ENCODE peak calls at places on chromosomes 13 and 19, in four cellular contexts. U, Q, V and B are unnamed samples.

GRCh38 chr13:19634129-19634740 is 776 bp downstream of the MPHOSPH8 start:
- DNase-seq in Q (no peak), V (peak; percentile 58), U (no peak), B (peak; percentile 13)

GRCh38 chr19:5642204-5642603 is 19.3 kb downstream of the SAFB start:
- DNase-seq in Q (no peak), U (no peak), V (no peak), B (no peak)

GRCh38 chr19:1512671-1513491 is at the start of gene ADAMTSL5:
- DNase-seq in U (peak; percentile 51), V (peak; percentile 73), Q (no peak), B (no peak)

GRCh38 chr19:18373892-18374629 is 11.9 kb upstream of the GDF15 start:
- DNase-seq in U (peak; percentile 93), Q (peak; percentile 91), V (peak; percentile 97), B (peak; percentile 98)

GRCh38 chr19:958967-959685 is 25.0 kb upstream of the WDR18 start:
- DNase-seq in V (no peak), U (no peak), Q (no peak), B (no peak)

GRCh38 chr13:112638157-112638750 is 50.3 kb upstream of the TUBGCP3 start:
- DNase-seq in Q (no peak), U (no peak), V (no peak), B (no peak)

GRCh38 chr19:33388817-33389573 is 15.5 kb downstream of the CEBPG start:
- DNase-seq in Q (no peak), U (no peak), V (no peak), B (no peak)

GRCh38 chr13:47798194-47798593 is 202.9 kb downstream of the SUCLA2 start:
- DNase-seq in Q (no peak), U (no peak), V (no peak), B (no peak)

GRCh38 chr13:39510296-39510695 is 92.7 kb downstream of the LHFPL6 start:
- DNase-seq in Q (no peak), U (no peak), V (no peak), B (no peak)

GRCh38 chr13:36275190-36276002 is 22.2 kb downstream of the CCDC169 start:
- DNase-seq in U (no peak), Q (no peak), V (peak; percentile 75), B (no peak)

GRCh38 chr19:49746206-49746958 is 16.7 kb downstream of the TSKS start:
- DNase-seq in U (peak; percentile 74), Q (no peak), V (peak; percentile 32), B (no peak)

GRCh38 chr13:73090116-73090811 is 31.5 kb downstream of the KLF5 start:
- DNase-seq in U (no peak), Q (peak; percentile 19), V (peak; percentile 62), B (peak; percentile 58)

GRCh38 chr13:53336441-53337160 is 308.0 kb downstream of the OLFM4 start:
- DNase-seq in U (no peak), V (no peak), Q (no peak), B (no peak)

GRCh38 chr19:30887042-30887441 is 462.2 kb downstream of the TSHZ3 start:
- DNase-seq in V (no peak), Q (no peak), U (no peak), B (no peak)

GRCh38 chr19:29834991-29835390 is 23.2 kb downstream of the CCNE1 start:
- DNase-seq in V (no peak), U (no peak), Q (no peak), B (no peak)

GRCh38 chr19:50537769-50538230 is 24.1 kb upstream of the ASPDH start:
- DNase-seq in V (peak; percentile 76), Q (peak; percentile 28), U (peak; percentile 40), B (peak; percentile 34)

GRCh38 chr13:99467764-99468163 is 33.5 kb upstream of the TM9SF2 start:
- DNase-seq in V (peak; percentile 25), Q (no peak), U (no peak), B (no peak)

GRCh38 chr13:99367663-99368448 is 60.7 kb upstream of the GPR183 start:
- DNase-seq in Q (no peak), V (no peak), U (no peak), B (no peak)

GRCh38 chr13:33953781-33954180 is 135.8 kb downstream of the RFC3 start:
- DNase-seq in Q (no peak), U (no peak), V (peak; percentile 64), B (no peak)

GRCh38 chr13:39676315-39676876 is 20.9 kb downstream of the COG6 start:
- DNase-seq in U (no peak), V (peak; percentile 49), Q (no peak), B (peak; percentile 20)

GRCh38 chr13:104281910-104282309 is 1215.7 kb upstream of the SLC10A2 start:
- DNase-seq in Q (no peak), U (no peak), V (no peak), B (no peak)

GRCh38 chr19:55383789-55384575 is at the start of gene TMEM238:
- DNase-seq in V (peak; percentile 62), U (peak; percentile 69), Q (no peak), B (peak; percentile 30)

GRCh38 chr19:58577581-58578429 is 4.7 kb upstream of the MZF1 start:
- DNase-seq in U (peak; percentile 26), V (no peak), Q (no peak), B (no peak)

GRCh38 chr19:19185853-19186728 is 5.9 kb downstream of the BORCS8 start:
- DNase-seq in U (no peak), V (peak; percentile 16), Q (no peak), B (no peak)

GRCh38 chr13:99655351-99656091 is 154.2 kb downstream of the TM9SF2 start:
- DNase-seq in U (no peak), V (peak; percentile 31), Q (no peak), B (peak; percentile 29)

GRCh38 chr19:52943884-52944643 is 18.6 kb downstream of the ZNF816 start:
- DNase-seq in V (no peak), Q (no peak), U (no peak), B (no peak)

GRCh38 chr13:99626461-99627082 is 125.3 kb downstream of the TM9SF2 start:
- DNase-seq in V (peak; percentile 58), Q (peak; percentile 4), U (no peak), B (no peak)

GRCh38 chr13:24288870-24289269 is 20.5 kb upstream of the C1QTNF9 start:
- DNase-seq in U (no peak), V (peak; percentile 51), Q (no peak), B (no peak)

GRCh38 chr19:13256918-13257317 is 106.7 kb downstream of the IER2 start:
- DNase-seq in Q (no peak), V (no peak), U (no peak), B (no peak)

GRCh38 chr13:85040176-85040660 is 759.0 kb downstream of the SLITRK6 start:
- DNase-seq in U (no peak), V (no peak), Q (no peak), B (no peak)

GRCh38 chr19:14127929-14128509 is 8.4 kb downstream of the ASF1B start:
- DNase-seq in U (no peak), Q (no peak), V (peak; percentile 44), B (no peak)

DNA sequence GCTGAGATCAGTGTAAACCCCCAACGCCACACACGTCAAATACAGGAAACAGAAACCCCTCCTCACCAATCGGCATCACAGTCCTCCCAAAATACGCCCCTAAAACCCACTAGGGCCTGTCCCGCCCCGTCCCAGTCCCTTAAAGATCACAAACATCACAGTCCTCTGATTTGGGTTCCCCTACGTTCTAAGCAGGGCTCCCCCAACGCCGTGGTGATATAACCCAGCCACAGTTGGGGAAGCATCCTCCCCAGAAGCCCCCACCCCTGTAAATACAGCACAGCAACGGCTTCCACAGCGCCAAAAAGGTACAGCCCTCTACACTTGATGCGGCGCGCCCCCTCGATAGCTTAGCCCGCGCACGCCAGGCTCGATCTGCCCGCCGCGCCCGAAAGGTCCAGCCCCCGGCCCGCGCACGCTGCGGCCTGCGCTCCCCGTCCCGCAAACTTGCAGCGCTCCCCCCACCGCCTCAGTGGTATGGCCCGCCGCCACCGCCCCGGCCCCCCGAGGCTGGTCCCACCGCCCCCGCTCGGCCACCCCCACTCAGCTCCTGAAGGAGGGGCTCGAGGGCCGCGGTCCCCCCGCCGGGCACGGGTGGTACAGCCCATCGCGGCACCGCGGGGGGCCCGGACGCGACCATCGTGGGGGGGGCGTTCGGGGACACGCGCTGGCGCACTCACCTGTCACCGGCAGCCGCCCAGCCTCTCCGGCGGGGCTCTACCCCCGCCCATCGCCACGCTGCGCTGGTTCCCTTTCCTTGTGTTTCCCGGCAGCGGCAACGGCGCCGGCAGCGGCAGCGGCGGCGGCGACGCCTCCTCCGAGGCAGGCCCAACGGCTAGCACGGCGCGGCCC is at the start of gene AKT2:
- DNase-seq in Q (no peak), U (peak; percentile 89), V (peak; percentile 38), B (no peak)
- TF ChIP-seq CTCF in Q (peak; percentile 10), U (no peak), V (no peak), B (no peak)

DNA sequence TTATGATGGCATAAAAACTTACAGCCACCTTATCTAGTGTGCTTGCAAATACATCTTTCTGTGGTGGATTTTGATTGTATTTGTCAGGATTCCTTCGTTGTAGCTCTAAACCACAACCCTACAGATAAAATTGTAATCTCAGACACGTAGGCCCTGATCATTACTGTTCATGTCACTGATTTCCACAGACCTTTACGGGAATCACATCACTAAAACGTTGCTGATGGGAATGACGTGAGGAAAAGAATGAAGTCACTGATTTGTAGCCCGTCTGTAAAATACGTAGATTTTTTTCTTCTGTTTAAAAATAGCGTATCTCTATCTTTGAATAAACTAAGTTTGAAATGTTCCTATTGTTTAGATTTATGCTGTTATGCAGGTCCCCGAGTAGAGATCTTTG is 399.2 kb downstream of the MYO16 start:
- DNase-seq in V (no peak), U (no peak), Q (no peak), B (no peak)
- H3K4me3 ChIP-seq in V (no peak overlapping the region), U (no peak overlapping the region), Q (no peak overlapping the region), B (no peak overlapping the region)

GRCh38 chr13:44989071-44989889 is at the start of the genes GPALPP1 and NUFIP1:
- DNase-seq in V (peak; percentile 92), U (peak; percentile 92), Q (peak; percentile 70), B (peak; percentile 82)
- TF ChIP-seq CTCF in V (peak; percentile 9), U (no peak), Q (no peak), B (no peak)

GRCh38 chr19:4010808-4011110 is 3.2 kb downstream of the PIAS4 start:
- DNase-seq in Q (no peak), U (no peak), V (no peak), B (no peak)

GRCh38 chr19:4012975-4013634 is 5.6 kb downstream of the PIAS4 start:
- DNase-seq in V (no peak), Q (no peak), U (no peak), B (no peak)

GRCh38 chr19:4007836-4008539 is 452 bp downstream of the PIAS4 start:
- DNase-seq in Q (no peak), U (peak; percentile 61), V (no peak), B (no peak)

GRCh38 chr19:4012092-4012974 is 4.8 kb downstream of the PIAS4 start:
- DNase-seq in V (no peak), U (no peak), Q (no peak), B (peak; percentile 51)

DNA sequence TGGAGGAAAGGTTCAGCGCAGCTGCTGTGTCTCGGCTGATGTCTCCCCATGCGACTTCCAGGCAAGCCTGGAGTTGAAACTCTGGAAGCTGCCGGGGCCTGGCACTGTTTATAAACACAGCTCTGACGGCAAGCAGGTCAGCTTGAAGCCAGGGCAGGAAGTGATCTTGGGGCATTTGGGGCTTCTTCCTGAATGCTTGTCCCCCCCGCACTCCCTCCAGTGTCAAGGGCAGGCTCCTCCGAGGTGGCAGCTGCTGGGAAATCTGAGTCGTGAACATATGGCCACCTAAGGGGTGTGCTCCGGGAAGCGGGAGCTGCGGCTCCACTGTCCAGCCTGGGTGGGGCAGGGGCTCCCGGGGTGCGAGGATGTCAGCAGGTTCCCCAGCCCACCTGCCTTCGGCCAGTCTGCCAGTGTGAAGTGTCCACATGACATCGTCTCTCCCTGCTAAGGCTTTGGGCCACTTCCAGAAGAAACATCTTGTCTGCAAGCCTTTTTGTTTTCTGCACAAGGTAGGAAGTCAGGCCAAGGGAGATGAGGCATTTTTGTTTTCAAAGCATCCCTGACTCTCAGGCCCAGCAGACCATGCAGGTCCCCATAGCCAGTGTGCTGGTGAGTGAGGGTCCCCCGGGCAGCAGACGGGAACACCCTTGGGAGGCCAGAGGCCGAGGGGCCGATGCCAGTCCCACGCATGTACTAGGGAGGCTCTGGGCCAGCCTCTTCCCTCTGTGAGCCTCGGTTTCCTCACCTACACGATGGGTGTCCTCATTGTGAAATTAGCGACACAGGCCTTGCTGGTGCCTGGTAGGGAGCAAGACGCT is 2.7 kb downstream of the PIAS4 start:
- DNase-seq in V (peak; percentile 15), U (no peak), Q (no peak), B (no peak)
- H3K4me3 ChIP-seq in V (peak overlapping the region; percentile 22), U (no peak overlapping the region), Q (peak overlapping the region; percentile 32), B (no peak overlapping the region)